ENCODE peak calls at places on chromosome 16, in six cellular contexts. K is activated naive CD4-positive, alpha-beta T cell; E is stimulated activated naive B cell treated with anti-CD40 and anti-IgM and Interleukin-4, amounts not matched to agents 10 μg/mL and 1 μg/mL and 100 μg/mL, for 72 hours; A is activated CD4-positive, alpha-beta T cell treated with anti-CD3 and anti-CD28 coated beads for 24 hours; M is midbrain; S is NCI-H524. Q is an unnamed sample.

GRCh38 chr16:81280393-81280792 is 34.4 kb upstream of the GAN start:
- DNase-seq in A (no peak), E (no peak), S (no peak), M (no peak), K (no peak), Q (no peak)

GRCh38 chr16:55292491-55292890 is 31.5 kb upstream of the IRX6 start:
- DNase-seq in A (no peak), E (no peak), S (peak), M (no peak), K (no peak), Q (no peak)

GRCh38 chr16:89374393-89374948 is 115.9 kb downstream of the ANKRD11 start:
- DNase-seq in E (no peak), S (peak), M (peak), A (no peak), K (no peak), Q (no peak)

GRCh38 chr16:57278494-57278893 is 6.0 kb downstream of the PLLP start:
- DNase-seq in A (no peak), M (peak), E (no peak), K (no peak), S (no peak), Q (no peak)

GRCh38 chr16:73000020-73000906 is 47.7 kb downstream of the ZFHX3 start:
- DNase-seq in M (peak), K (no peak), A (no peak), E (no peak), S (no peak), Q (no peak)

GRCh38 chr16:72560617-72561016 is 388.7 kb upstream of the PMFBP1 start:
- DNase-seq in M (no peak), K (no peak), A (no peak), E (no peak), S (no peak), Q (no peak)

GRCh38 chr16:79081292-79082066 is 519.1 kb downstream of the MAF start:
- DNase-seq in A (no peak), K (no peak), S (no peak), M (no peak), E (peak), Q (no peak)

GRCh38 chr16:3015865-3016521 is 2.0 kb downstream of the CLDN6 start:
- DNase-seq in K (no peak), E (no peak), M (no peak), S (no peak), A (no peak), Q (no peak)

GRCh38 chr16:86748643-86749042 is 170.3 kb downstream of the FOXL1 start:
- DNase-seq in K (no peak), A (no peak), E (no peak), S (no peak), M (no peak), Q (no peak)

GRCh38 chr16:57143125-57143965 is 42.5 kb downstream of the PSME3IP1 start:
- DNase-seq in E (no peak), K (no peak), S (no peak), A (no peak), M (peak), Q (no peak)

GRCh38 chr16:67885976-67886375 is 1.3 kb downstream of the NRN1L start:
- DNase-seq in S (no peak), K (no peak), M (no peak), E (no peak), A (no peak), Q (no peak)

GRCh38 chr16:83004868-83005652 is 378.3 kb downstream of the CDH13 start:
- DNase-seq in S (no peak), M (no peak), K (no peak), E (no peak), A (no peak), Q (no peak)

GRCh38 chr16:51940183-51940582 is 606.8 kb downstream of the TOX3 start:
- DNase-seq in S (no peak), A (no peak), M (no peak), E (no peak), K (no peak), Q (no peak)

GRCh38 chr16:80707686-80708085 is 96.7 kb downstream of the CDYL2 start:
- DNase-seq in M (no peak), A (no peak), S (no peak), K (no peak), E (no peak), Q (no peak)

GRCh38 chr16:56197227-56197992 is 6.1 kb downstream of the GNAO1 start:
- DNase-seq in K (no peak), M (no peak), S (peak), A (no peak), E (no peak), Q (no peak)

GRCh38 chr16:17313085-17313611 is 157.6 kb downstream of the XYLT1 start:
- DNase-seq in S (no peak), A (no peak), E (no peak), M (no peak), K (no peak), Q (no peak)

GRCh38 chr16:88078111-88078775 is 127.0 kb downstream of the BANP start:
- DNase-seq in S (no peak), E (no peak), M (no peak), A (no peak), K (no peak), Q (peak)

GRCh38 chr16:1493746-1494094 is 560 bp downstream of the TELO2 start:
- DNase-seq in A (no peak), E (no peak), S (no peak), M (no peak), K (no peak), Q (no peak)

GRCh38 chr16:81945665-81946064 is 65.6 kb downstream of the SDR42E1 start:
- DNase-seq in M (no peak), K (no peak), A (no peak), S (no peak), E (no peak), Q (no peak)

GRCh38 chr16:79726902-79727301 is 126.4 kb upstream of the MAF start:
- DNase-seq in K (no peak), S (no peak), M (no peak), A (no peak), E (no peak), Q (no peak)

GRCh38 chr16:60041671-60042070 is 1307.6 kb upstream of the GOT2 start:
- DNase-seq in M (no peak), S (no peak), K (no peak), A (no peak), E (no peak), Q (no peak)

GRCh38 chr16:3841729-3842508 is 38.6 kb downstream of the CREBBP start:
- DNase-seq in A (no peak), K (no peak), E (no peak), S (no peak), M (no peak), Q (no peak)

GRCh38 chr16:88983157-88983556 is 6.2 kb upstream of the CBFA2T3 start:
- DNase-seq in A (no peak), S (no peak), K (no peak), M (no peak), E (peak), Q (no peak)

GRCh38 chr16:85361441-85362118 is 249.3 kb upstream of the CIBAR2 start:
- DNase-seq in K (no peak), M (no peak), E (no peak), S (no peak), A (no peak), Q (no peak)

Q was measured in CD14-positive monocyte.